ENCODE peak calls at places on chromosomes 12 and 14, in seven cellular contexts. One of them, this sample, is unnamed.

GRCh38 chr12:97229036-97229435 is 233.6 kb upstream of the RMST start:
- DNase-seq in SK-N-SH: no peak
- DNase-seq in HepG2: no peak
- DNase-seq in suprapubic skin: no peak
- DNase-seq in stomach: no peak
- DNase-seq in sigmoid colon: no peak
- DNase-seq in esophagus muscularis mucosa: no peak
- DNase-seq in this sample: no peak

GRCh38 chr14:63273717-63274673 is 44.7 kb downstream of the GPHB5 start:
- DNase-seq in esophagus muscularis mucosa: no peak
- DNase-seq in suprapubic skin: no peak
- DNase-seq in sigmoid colon: peak; percentile 82
- DNase-seq in stomach: no peak
- DNase-seq in SK-N-SH: no peak
- DNase-seq in HepG2: no peak
- DNase-seq in this sample: no peak

GRCh38 chr12:19916193-19916498 is 452.2 kb upstream of the PDE3A start:
- DNase-seq in sigmoid colon: no peak
- DNase-seq in suprapubic skin: no peak
- DNase-seq in SK-N-SH: no peak
- DNase-seq in stomach: no peak
- DNase-seq in HepG2: no peak
- DNase-seq in esophagus muscularis mucosa: no peak
- DNase-seq in this sample: no peak

GRCh38 chr14:104877066-104877805 is 12.2 kb downstream of the CEP170B start:
- DNase-seq in esophagus muscularis mucosa: no peak
- DNase-seq in suprapubic skin: no peak
- DNase-seq in HepG2: no peak
- DNase-seq in stomach: no peak
- DNase-seq in SK-N-SH: no peak
- DNase-seq in sigmoid colon: no peak
- DNase-seq in this sample: no peak

GRCh38 chr14:74510211-74510931 is 16.8 kb downstream of the ISCA2 start:
- DNase-seq in HepG2: peak; percentile 25
- DNase-seq in stomach: no peak
- DNase-seq in esophagus muscularis mucosa: no peak
- DNase-seq in suprapubic skin: peak; percentile 63
- DNase-seq in sigmoid colon: peak; percentile 59
- DNase-seq in SK-N-SH: no peak
- DNase-seq in this sample: no peak

GRCh38 chr14:87952307-87953094 is 40.5 kb downstream of the GALC start:
- DNase-seq in stomach: no peak
- DNase-seq in sigmoid colon: no peak
- DNase-seq in esophagus muscularis mucosa: no peak
- DNase-seq in HepG2: no peak
- DNase-seq in suprapubic skin: no peak
- DNase-seq in SK-N-SH: no peak
- DNase-seq in this sample: no peak

GRCh38 chr12:125861299-125862281 is 796.4 kb downstream of the AACS start:
- DNase-seq in suprapubic skin: no peak
- DNase-seq in HepG2: no peak
- DNase-seq in sigmoid colon: peak; percentile 69
- DNase-seq in stomach: peak; percentile 42
- DNase-seq in SK-N-SH: peak; percentile 8
- DNase-seq in esophagus muscularis mucosa: no peak
- DNase-seq in this sample: peak; percentile 7

GRCh38 chr12:65720739-65721138 is 103.5 kb upstream of the HMGA2 start:
- DNase-seq in suprapubic skin: no peak
- DNase-seq in SK-N-SH: no peak
- DNase-seq in HepG2: no peak
- DNase-seq in sigmoid colon: no peak
- DNase-seq in stomach: no peak
- DNase-seq in esophagus muscularis mucosa: no peak
- DNase-seq in this sample: no peak

GRCh38 chr12:75641031-75641780 is 129.8 kb upstream of the KRR1 start:
- DNase-seq in esophagus muscularis mucosa: no peak
- DNase-seq in suprapubic skin: no peak
- DNase-seq in stomach: no peak
- DNase-seq in SK-N-SH: no peak
- DNase-seq in HepG2: no peak
- DNase-seq in sigmoid colon: no peak
- DNase-seq in this sample: peak; percentile 8

GRCh38 chr12:92745874-92746553 is 43.2 kb downstream of the PLEKHG7 start:
- DNase-seq in suprapubic skin: peak; percentile 83
- DNase-seq in esophagus muscularis mucosa: peak; percentile 94
- DNase-seq in sigmoid colon: peak; percentile 87
- DNase-seq in stomach: peak; percentile 28
- DNase-seq in SK-N-SH: peak; percentile 10
- DNase-seq in HepG2: no peak
- DNase-seq in this sample: peak; percentile 29

GRCh38 chr14:76419399-76419798 is 43.5 kb downstream of the ESRRB start:
- DNase-seq in suprapubic skin: no peak
- DNase-seq in SK-N-SH: no peak
- DNase-seq in sigmoid colon: no peak
- DNase-seq in stomach: no peak
- DNase-seq in esophagus muscularis mucosa: no peak
- DNase-seq in HepG2: no peak
- DNase-seq in this sample: no peak

GRCh38 chr12:59929091-59929490 is 333.3 kb downstream of the SLC16A7 start:
- DNase-seq in sigmoid colon: no peak
- DNase-seq in suprapubic skin: no peak
- DNase-seq in stomach: peak; percentile 25
- DNase-seq in SK-N-SH: no peak
- DNase-seq in HepG2: no peak
- DNase-seq in esophagus muscularis mucosa: no peak
- DNase-seq in this sample: no peak

GRCh38 chr12:92078167-92079053 is 67.2 kb downstream of the BTG1 start:
- DNase-seq in sigmoid colon: peak; percentile 69
- DNase-seq in esophagus muscularis mucosa: no peak
- DNase-seq in stomach: no peak
- DNase-seq in SK-N-SH: no peak
- DNase-seq in HepG2: no peak
- DNase-seq in suprapubic skin: no peak
- DNase-seq in this sample: peak; percentile 18

GRCh38 chr12:108854055-108854452 is 3.3 kb downstream of the SSH1 start:
- DNase-seq in sigmoid colon: peak; percentile 82
- DNase-seq in suprapubic skin: peak; percentile 47
- DNase-seq in esophagus muscularis mucosa: no peak
- DNase-seq in HepG2: peak; percentile 6
- DNase-seq in SK-N-SH: no peak
- DNase-seq in stomach: no peak
- DNase-seq in this sample: no peak

GRCh38 chr12:10562306-10562933 is 51.0 kb downstream of the MAGOHB start:
- DNase-seq in stomach: no peak
- DNase-seq in sigmoid colon: no peak
- DNase-seq in SK-N-SH: peak; percentile 20
- DNase-seq in esophagus muscularis mucosa: no peak
- DNase-seq in HepG2: peak; percentile 16
- DNase-seq in suprapubic skin: no peak
- DNase-seq in this sample: no peak

GRCh38 chr14:55416866-55417265 is 5.2 kb upstream of the ATG14 start:
- DNase-seq in sigmoid colon: no peak
- DNase-seq in HepG2: no peak
- DNase-seq in stomach: no peak
- DNase-seq in SK-N-SH: no peak
- DNase-seq in esophagus muscularis mucosa: no peak
- DNase-seq in suprapubic skin: no peak
- DNase-seq in this sample: peak; percentile 56

GRCh38 chr12:49052451-49053208 is 8.0 kb downstream of the KMT2D start:
- DNase-seq in SK-N-SH: no peak
- DNase-seq in HepG2: no peak
- DNase-seq in suprapubic skin: no peak
- DNase-seq in stomach: no peak
- DNase-seq in sigmoid colon: no peak
- DNase-seq in esophagus muscularis mucosa: no peak
- DNase-seq in this sample: no peak

GRCh38 chr12:9870311-9870866 is 1.2 kb upstream of the CLEC2B start:
- DNase-seq in sigmoid colon: no peak
- DNase-seq in HepG2: no peak
- DNase-seq in esophagus muscularis mucosa: no peak
- DNase-seq in suprapubic skin: no peak
- DNase-seq in SK-N-SH: no peak
- DNase-seq in stomach: no peak
- DNase-seq in this sample: no peak

GRCh38 chr12:119096429-119097202 is 82.1 kb upstream of the HSPB8 start:
- DNase-seq in HepG2: no peak
- DNase-seq in sigmoid colon: no peak
- DNase-seq in stomach: no peak
- DNase-seq in esophagus muscularis mucosa: no peak
- DNase-seq in SK-N-SH: no peak
- DNase-seq in suprapubic skin: no peak
- DNase-seq in this sample: no peak

GRCh38 chr14:96038920-96039632 is at the start of gene C14orf132:
- DNase-seq in sigmoid colon: peak; percentile 85
- DNase-seq in suprapubic skin: no peak
- DNase-seq in esophagus muscularis mucosa: no peak
- DNase-seq in stomach: peak; percentile 58
- DNase-seq in SK-N-SH: peak; percentile 96
- DNase-seq in HepG2: no peak
- DNase-seq in this sample: peak; percentile 67

GRCh38 chr12:124863409-124864325 is at the start of gene SCARB1:
- DNase-seq in SK-N-SH: peak; percentile 99
- DNase-seq in suprapubic skin: peak; percentile 89
- DNase-seq in HepG2: peak; percentile 66
- DNase-seq in sigmoid colon: peak; percentile 89
- DNase-seq in esophagus muscularis mucosa: peak; percentile 95
- DNase-seq in stomach: peak; percentile 86
- DNase-seq in this sample: peak; percentile 90

GRCh38 chr12:124862768-124863408 is 776 bp downstream of the SCARB1 start:
- DNase-seq in SK-N-SH: peak; percentile 70
- DNase-seq in sigmoid colon: no peak
- DNase-seq in HepG2: no peak
- DNase-seq in esophagus muscularis mucosa: no peak
- DNase-seq in suprapubic skin: no peak
- DNase-seq in stomach: no peak
- DNase-seq in this sample: peak; percentile 37

GRCh38 chr12:124861898-124862676 is 1.6 kb downstream of the SCARB1 start:
- DNase-seq in HepG2: no peak
- DNase-seq in esophagus muscularis mucosa: no peak
- DNase-seq in SK-N-SH: no peak
- DNase-seq in suprapubic skin: no peak
- DNase-seq in sigmoid colon: no peak
- DNase-seq in stomach: no peak
- DNase-seq in this sample: no peak

GRCh38 chr12:124864326-124864752 is 675 bp upstream of the SCARB1 start:
- DNase-seq in HepG2: no peak
- DNase-seq in stomach: no peak
- DNase-seq in sigmoid colon: no peak
- DNase-seq in SK-N-SH: no peak
- DNase-seq in suprapubic skin: no peak
- DNase-seq in esophagus muscularis mucosa: no peak
- DNase-seq in this sample: no peak

GRCh38 chr12:124861492-124861891 is 2.2 kb downstream of the SCARB1 start:
- DNase-seq in esophagus muscularis mucosa: no peak
- DNase-seq in SK-N-SH: no peak
- DNase-seq in HepG2: no peak
- DNase-seq in sigmoid colon: peak; percentile 80
- DNase-seq in stomach: no peak
- DNase-seq in suprapubic skin: no peak
- DNase-seq in this sample: peak; percentile 38
- TF ChIP-seq EP300 in esophagus muscularis mucosa: no peak
- TF ChIP-seq EP300 in SK-N-SH: no peak
- TF ChIP-seq EP300 in HepG2: no peak
- TF ChIP-seq EP300 in sigmoid colon: no peak
- TF ChIP-seq EP300 in stomach: no peak
- TF ChIP-seq EP300 in suprapubic skin: no peak
- TF ChIP-seq EP300 in this sample: no peak

GRCh38 chr12:122159879-122160278 is 14.1 kb downstream of the IL31 start:
- DNase-seq in esophagus muscularis mucosa: no peak
- DNase-seq in HepG2: no peak
- DNase-seq in suprapubic skin: no peak
- DNase-seq in sigmoid colon: no peak
- DNase-seq in stomach: no peak
- DNase-seq in SK-N-SH: peak; percentile 27
- DNase-seq in this sample: no peak
- TF ChIP-seq CTCF in esophagus muscularis mucosa: no peak
- TF ChIP-seq CTCF in HepG2: peak; percentile 29
- TF ChIP-seq CTCF in suprapubic skin: no peak
- TF ChIP-seq CTCF in sigmoid colon: no peak
- TF ChIP-seq CTCF in stomach: no peak
- TF ChIP-seq CTCF in SK-N-SH: no peak
- TF ChIP-seq CTCF in this sample: no peak

DNA sequence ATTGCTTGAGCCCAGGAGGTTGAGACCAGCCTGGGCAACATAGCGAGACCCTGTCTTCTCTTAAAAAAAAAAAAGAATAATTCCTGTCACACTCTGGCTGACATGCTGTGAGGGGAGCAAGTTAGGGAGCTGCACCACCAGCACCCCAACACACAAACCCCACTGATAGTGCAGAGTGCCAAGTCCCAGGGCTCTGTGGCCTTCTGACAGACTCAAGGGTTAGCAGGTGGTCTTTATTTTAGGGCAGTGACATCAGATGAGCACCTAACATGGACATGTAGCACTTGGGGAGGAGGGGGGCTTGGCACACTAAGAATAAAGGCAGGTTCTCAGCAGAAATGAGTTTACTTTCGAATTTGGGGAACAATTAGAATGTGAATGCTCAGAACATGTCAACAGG is 6.8 kb downstream of the USP5 start:
- DNase-seq in esophagus muscularis mucosa: no peak
- DNase-seq in HepG2: no peak
- DNase-seq in stomach: no peak
- DNase-seq in SK-N-SH: no peak
- DNase-seq in suprapubic skin: no peak
- DNase-seq in sigmoid colon: no peak
- DNase-seq in this sample: no peak
- H3K36me3 ChIP-seq in esophagus muscularis mucosa: peaks cover 85% of the 10 kb centered on the region
- H3K36me3 ChIP-seq in HepG2: peaks cover 84% of the 10 kb centered on the region
- H3K36me3 ChIP-seq in stomach: peaks cover 87% of the 10 kb centered on the region
- H3K36me3 ChIP-seq in SK-N-SH: peaks cover 44% of the 10 kb centered on the region
- H3K36me3 ChIP-seq in suprapubic skin: peaks cover 86% of the 10 kb centered on the region
- H3K36me3 ChIP-seq in sigmoid colon: peaks cover 87% of the 10 kb centered on the region
- H3K36me3 ChIP-seq in this sample: peaks cover 64% of the 10 kb centered on the region

DNA sequence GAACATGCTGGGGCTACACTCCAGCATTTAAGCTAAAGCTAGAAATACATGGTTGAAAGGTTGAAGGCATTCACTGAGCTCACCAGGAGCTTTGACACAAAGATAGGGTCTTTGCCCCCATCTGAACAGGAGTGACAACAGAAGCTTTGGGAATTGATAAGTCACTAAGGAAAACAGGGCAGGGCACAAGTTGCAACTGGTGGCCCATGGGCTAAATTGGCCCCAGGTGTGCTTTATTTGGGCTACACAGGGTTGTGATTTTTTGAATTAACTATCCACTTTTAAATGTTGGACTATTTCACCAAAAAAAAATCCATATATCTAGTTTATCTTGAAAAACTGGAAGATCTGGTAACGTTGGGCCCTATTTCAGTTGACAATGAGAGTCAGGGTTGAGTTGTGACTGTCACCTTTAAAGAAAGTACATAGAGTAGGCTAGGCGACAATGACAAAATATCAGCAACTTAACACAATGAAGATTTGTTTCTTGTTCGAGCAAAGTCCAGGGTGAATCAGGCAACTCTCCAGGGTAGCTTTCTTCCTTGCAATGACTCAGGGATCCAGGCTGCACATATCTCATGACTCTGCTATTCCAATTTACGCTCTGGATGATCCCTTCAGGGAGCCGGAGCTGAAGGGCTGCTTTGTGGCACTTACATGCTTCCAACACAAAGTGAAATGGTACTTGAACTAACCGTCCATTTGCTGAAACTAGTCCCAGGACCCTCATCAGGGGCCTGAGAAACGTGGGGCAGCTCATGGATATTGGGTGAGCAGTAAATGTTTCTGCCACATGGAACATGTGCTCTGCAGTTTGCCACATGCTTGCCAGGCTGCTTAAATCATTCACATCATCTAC is 13.3 kb upstream of the EIF4B start:
- DNase-seq in esophagus muscularis mucosa: no peak
- DNase-seq in SK-N-SH: no peak
- DNase-seq in stomach: peak; percentile 37
- DNase-seq in suprapubic skin: peak; percentile 45
- DNase-seq in sigmoid colon: no peak
- DNase-seq in HepG2: peak; percentile 99
- DNase-seq in this sample: peak; percentile 66
- TF ChIP-seq EP300 in esophagus muscularis mucosa: no peak
- TF ChIP-seq EP300 in SK-N-SH: no peak
- TF ChIP-seq EP300 in stomach: no peak
- TF ChIP-seq EP300 in suprapubic skin: no peak
- TF ChIP-seq EP300 in sigmoid colon: no peak
- TF ChIP-seq EP300 in HepG2: peak; percentile 66
- TF ChIP-seq EP300 in this sample: no peak

This sample was measured in transverse colon.